ENCODE peak calls at places on chromosome 19, in eight cellular contexts. One of them, this sample, is unnamed.

GRCh38 chr19:1063909-1064660 is 2.9 kb upstream of the ARHGAP45 start:
- DNase-seq in AG09319: no peak
- DNase-seq in fibroblast of pulmonary artery: no peak
- DNase-seq in GM10248: no peak
- DNase-seq in endodermal cell: peak; percentile 77
- DNase-seq in uterus: no peak
- DNase-seq in HFFc6: no peak
- DNase-seq in kidney: peak; percentile 70
- DNase-seq in this sample: no peak

GRCh38 chr19:43694553-43694952 is 21.3 kb upstream of the IRGC start:
- DNase-seq in AG09319: no peak
- DNase-seq in fibroblast of pulmonary artery: no peak
- DNase-seq in GM10248: no peak
- DNase-seq in endodermal cell: no peak
- DNase-seq in uterus: no peak
- DNase-seq in HFFc6: no peak
- DNase-seq in kidney: no peak
- DNase-seq in this sample: no peak

GRCh38 chr19:5801796-5802616 is 2.9 kb upstream of the NRTN start:
- DNase-seq in AG09319: no peak
- DNase-seq in fibroblast of pulmonary artery: peak; percentile 20
- DNase-seq in GM10248: no peak
- DNase-seq in endodermal cell: peak; percentile 88
- DNase-seq in uterus: no peak
- DNase-seq in HFFc6: peak; percentile 13
- DNase-seq in kidney: peak; percentile 73
- DNase-seq in this sample: no peak

GRCh38 chr19:30071871-30072270 is 129.8 kb downstream of the URI1 start:
- DNase-seq in AG09319: no peak
- DNase-seq in fibroblast of pulmonary artery: no peak
- DNase-seq in GM10248: no peak
- DNase-seq in endodermal cell: peak; percentile 29
- DNase-seq in uterus: no peak
- DNase-seq in HFFc6: no peak
- DNase-seq in kidney: peak; percentile 56
- DNase-seq in this sample: no peak

GRCh38 chr19:21765151-21765550 is 2.2 kb downstream of the ZNF100 start:
- DNase-seq in AG09319: no peak
- DNase-seq in fibroblast of pulmonary artery: no peak
- DNase-seq in GM10248: no peak
- DNase-seq in endodermal cell: no peak
- DNase-seq in uterus: no peak
- DNase-seq in HFFc6: no peak
- DNase-seq in kidney: no peak
- DNase-seq in this sample: no peak

GRCh38 chr19:39968789-39969188 is 2.2 kb upstream of the PSMC4 start:
- DNase-seq in AG09319: no peak
- DNase-seq in fibroblast of pulmonary artery: no peak
- DNase-seq in GM10248: no peak
- DNase-seq in endodermal cell: no peak
- DNase-seq in uterus: no peak
- DNase-seq in HFFc6: no peak
- DNase-seq in kidney: no peak
- DNase-seq in this sample: no peak

GRCh38 chr19:3557461-3558248 is at the start of gene MFSD12:
- DNase-seq in AG09319: peak; percentile 73
- DNase-seq in fibroblast of pulmonary artery: peak; percentile 90
- DNase-seq in GM10248: peak; percentile 100
- DNase-seq in endodermal cell: peak; percentile 96
- DNase-seq in uterus: peak; percentile 91
- DNase-seq in HFFc6: peak; percentile 91
- DNase-seq in kidney: peak; percentile 98
- DNase-seq in this sample: peak; percentile 92

GRCh38 chr19:12858041-12858928 is 20.0 kb downstream of the MAST1 start:
- DNase-seq in AG09319: no peak
- DNase-seq in fibroblast of pulmonary artery: no peak
- DNase-seq in GM10248: no peak
- DNase-seq in endodermal cell: no peak
- DNase-seq in uterus: no peak
- DNase-seq in HFFc6: no peak
- DNase-seq in kidney: peak; percentile 29
- DNase-seq in this sample: no peak

GRCh38 chr19:57559008-57559403 is 657 bp downstream of the ZNF550 start:
- DNase-seq in AG09319: no peak
- DNase-seq in fibroblast of pulmonary artery: peak; percentile 17
- DNase-seq in GM10248: peak; percentile 39
- DNase-seq in endodermal cell: peak; percentile 64
- DNase-seq in uterus: no peak
- DNase-seq in HFFc6: no peak
- DNase-seq in kidney: peak; percentile 64
- DNase-seq in this sample: peak; percentile 16

GRCh38 chr19:1274081-1274851 is 1.1 kb upstream of the FAM174C start:
- DNase-seq in AG09319: no peak
- DNase-seq in fibroblast of pulmonary artery: no peak
- DNase-seq in GM10248: no peak
- DNase-seq in endodermal cell: peak; percentile 74
- DNase-seq in uterus: peak; percentile 50
- DNase-seq in HFFc6: no peak
- DNase-seq in kidney: peak; percentile 88
- DNase-seq in this sample: no peak

GRCh38 chr19:8640402-8641004 is 10.1 kb downstream of the NFILZ start:
- DNase-seq in AG09319: no peak
- DNase-seq in fibroblast of pulmonary artery: no peak
- DNase-seq in GM10248: no peak
- DNase-seq in endodermal cell: no peak
- DNase-seq in uterus: peak; percentile 19
- DNase-seq in HFFc6: no peak
- DNase-seq in kidney: no peak
- DNase-seq in this sample: no peak

GRCh38 chr19:55406869-55407624 is 541 bp downstream of the UBE2S start:
- DNase-seq in AG09319: no peak
- DNase-seq in fibroblast of pulmonary artery: peak; percentile 41
- DNase-seq in GM10248: peak; percentile 47
- DNase-seq in endodermal cell: peak; percentile 45
- DNase-seq in uterus: peak; percentile 40
- DNase-seq in HFFc6: no peak
- DNase-seq in kidney: peak; percentile 85
- DNase-seq in this sample: peak; percentile 22

GRCh38 chr19:4140237-4140711 is 13.2 kb upstream of the CREB3L3 start:
- DNase-seq in AG09319: no peak
- DNase-seq in fibroblast of pulmonary artery: peak; percentile 75
- DNase-seq in GM10248: peak; percentile 80
- DNase-seq in endodermal cell: peak; percentile 78
- DNase-seq in uterus: no peak
- DNase-seq in HFFc6: peak; percentile 44
- DNase-seq in kidney: no peak
- DNase-seq in this sample: peak; percentile 25

DNA sequence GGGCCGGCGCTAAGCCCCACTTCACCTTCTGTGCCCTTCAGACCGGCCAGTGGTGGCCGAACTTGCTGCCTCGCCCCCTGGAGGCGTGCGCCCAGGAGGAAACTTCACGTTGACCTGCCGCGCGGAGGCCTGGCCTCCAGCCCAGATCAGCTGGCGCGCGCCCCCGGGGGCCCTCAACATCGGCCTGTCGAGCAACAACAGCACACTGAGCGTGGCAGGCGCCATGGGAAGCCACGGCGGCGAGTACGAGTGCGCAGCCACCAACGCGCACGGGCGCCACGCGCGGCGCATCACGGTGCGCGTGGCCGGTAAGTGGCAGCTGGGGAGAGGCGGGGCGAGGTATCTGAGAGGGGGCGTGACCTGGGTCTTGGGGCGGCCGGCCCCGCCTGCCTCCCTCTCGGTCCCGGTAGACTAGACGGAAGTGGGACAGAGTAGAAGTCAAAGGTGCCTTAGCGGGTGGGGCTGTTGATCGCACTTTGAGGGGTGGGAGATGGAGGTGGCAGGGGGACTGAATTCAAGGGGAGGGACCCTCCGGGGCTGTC is 5.6 kb downstream of the ICAM5 start:
- DNase-seq in AG09319: no peak
- DNase-seq in fibroblast of pulmonary artery: no peak
- DNase-seq in GM10248: peak; percentile 86
- DNase-seq in endodermal cell: peak; percentile 74
- DNase-seq in uterus: no peak
- DNase-seq in HFFc6: no peak
- DNase-seq in kidney: no peak
- DNase-seq in this sample: no peak
- TF ChIP-seq CTCF in AG09319: no peak
- TF ChIP-seq CTCF in fibroblast of pulmonary artery: no peak
- TF ChIP-seq CTCF in GM10248: peak; percentile 17
- TF ChIP-seq CTCF in endodermal cell: peak; percentile 64
- TF ChIP-seq CTCF in uterus: no peak
- TF ChIP-seq CTCF in HFFc6: peak; percentile 18
- TF ChIP-seq CTCF in kidney: no peak
- TF ChIP-seq CTCF in this sample: no peak

DNA sequence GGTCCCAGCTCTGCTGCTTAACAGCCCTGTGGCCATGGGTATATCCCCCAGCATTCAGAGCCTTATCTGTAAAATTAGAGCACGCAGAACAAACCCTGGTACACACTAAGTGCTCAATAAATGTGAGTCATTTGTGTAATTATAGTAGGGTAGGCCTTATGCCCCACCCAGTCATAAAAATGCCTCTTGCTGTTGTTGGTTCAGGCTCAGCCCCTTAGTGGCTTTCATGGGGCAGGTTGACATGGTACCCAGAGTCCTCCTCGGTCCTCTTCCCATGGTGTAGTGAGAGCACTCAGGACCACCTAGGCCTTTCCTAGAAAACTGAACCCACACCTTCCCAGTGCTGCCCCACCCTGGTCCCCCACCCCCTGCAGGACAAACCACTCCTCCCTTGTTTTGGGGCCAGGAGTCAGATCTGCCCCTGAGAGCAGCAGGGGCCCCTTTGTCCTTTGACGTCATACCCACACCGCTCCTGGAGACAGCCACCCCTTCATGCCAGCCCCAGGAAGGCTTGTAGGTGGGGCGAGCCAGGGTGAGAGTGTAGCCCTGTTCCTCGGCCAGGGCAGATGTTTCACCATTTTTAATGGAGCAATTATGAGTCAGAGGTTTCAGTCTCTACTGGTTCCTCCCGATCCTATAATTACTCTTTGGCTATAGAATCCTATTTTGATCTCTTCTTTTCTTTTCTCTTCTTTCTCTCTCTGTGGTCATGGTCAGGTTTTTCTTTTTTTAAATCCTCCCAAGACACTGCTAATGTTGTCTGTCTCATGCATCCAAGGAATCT is 36.8 kb downstream of the ACTN4 start:
- DNase-seq in AG09319: peak; percentile 75
- DNase-seq in fibroblast of pulmonary artery: peak; percentile 95
- DNase-seq in GM10248: peak; percentile 56
- DNase-seq in endodermal cell: peak; percentile 78
- DNase-seq in uterus: peak; percentile 88
- DNase-seq in HFFc6: peak; percentile 94
- DNase-seq in kidney: peak; percentile 89
- DNase-seq in this sample: no peak
- TF ChIP-seq CTCF in AG09319: no peak
- TF ChIP-seq CTCF in fibroblast of pulmonary artery: no peak
- TF ChIP-seq CTCF in GM10248: no peak
- TF ChIP-seq CTCF in endodermal cell: no peak
- TF ChIP-seq CTCF in uterus: no peak
- TF ChIP-seq CTCF in HFFc6: peak; percentile 23
- TF ChIP-seq CTCF in kidney: no peak
- TF ChIP-seq CTCF in this sample: no peak

DNA sequence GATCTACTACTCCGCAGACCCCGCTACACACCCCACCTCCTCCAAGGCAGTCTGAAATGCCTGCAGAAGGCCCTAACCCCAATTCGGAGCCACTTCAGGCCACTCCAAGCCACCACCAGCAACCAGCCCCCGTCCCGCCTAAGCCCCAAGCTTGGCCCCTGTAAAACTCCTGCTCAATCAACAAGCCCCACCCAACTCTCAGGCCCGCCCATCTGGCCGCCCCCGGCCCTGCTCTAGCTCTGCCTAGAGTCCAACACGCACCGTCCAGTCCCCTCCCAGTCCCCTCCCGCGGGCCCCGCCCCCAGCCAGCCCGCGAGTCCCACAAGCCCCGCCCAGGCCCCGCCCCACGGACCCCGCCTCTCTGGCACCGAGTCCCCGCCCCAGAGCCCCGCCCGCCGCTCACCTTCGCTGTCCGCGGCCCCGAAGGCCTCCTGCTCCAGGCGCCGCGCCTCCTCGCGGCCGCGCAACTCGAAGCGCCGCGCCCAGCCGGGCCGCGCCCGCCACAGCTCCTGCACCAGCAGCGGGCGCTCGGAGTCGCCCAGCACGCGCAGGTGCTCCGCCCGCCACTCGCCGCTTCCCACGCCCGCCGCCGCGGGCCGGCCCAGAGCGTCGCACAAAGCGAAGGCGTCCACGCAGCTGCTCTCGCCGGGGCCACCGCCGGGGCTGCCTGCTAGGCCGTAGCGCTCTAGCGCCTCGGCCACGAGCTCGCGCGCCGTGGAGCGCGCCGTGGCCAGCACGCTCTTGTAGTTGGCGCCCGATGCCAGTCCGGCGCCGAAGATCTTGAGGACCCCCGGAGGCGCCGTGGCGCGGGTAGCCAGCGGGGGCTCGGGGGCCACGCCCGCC is 1.6 kb downstream of the RASIP1 start:
- DNase-seq in AG09319: no peak
- DNase-seq in fibroblast of pulmonary artery: peak; percentile 81
- DNase-seq in GM10248: peak; percentile 99
- DNase-seq in endodermal cell: peak; percentile 100
- DNase-seq in uterus: peak; percentile 95
- DNase-seq in HFFc6: peak; percentile 63
- DNase-seq in kidney: peak; percentile 98
- DNase-seq in this sample: peak; percentile 99
- TF ChIP-seq CTCF in AG09319: no peak
- TF ChIP-seq CTCF in fibroblast of pulmonary artery: no peak
- TF ChIP-seq CTCF in GM10248: peak; percentile 66
- TF ChIP-seq CTCF in endodermal cell: peak; percentile 60
- TF ChIP-seq CTCF in uterus: peak; percentile 88
- TF ChIP-seq CTCF in HFFc6: peak; percentile 57
- TF ChIP-seq CTCF in kidney: peak; percentile 52
- TF ChIP-seq CTCF in this sample: peak; percentile 39

DNA sequence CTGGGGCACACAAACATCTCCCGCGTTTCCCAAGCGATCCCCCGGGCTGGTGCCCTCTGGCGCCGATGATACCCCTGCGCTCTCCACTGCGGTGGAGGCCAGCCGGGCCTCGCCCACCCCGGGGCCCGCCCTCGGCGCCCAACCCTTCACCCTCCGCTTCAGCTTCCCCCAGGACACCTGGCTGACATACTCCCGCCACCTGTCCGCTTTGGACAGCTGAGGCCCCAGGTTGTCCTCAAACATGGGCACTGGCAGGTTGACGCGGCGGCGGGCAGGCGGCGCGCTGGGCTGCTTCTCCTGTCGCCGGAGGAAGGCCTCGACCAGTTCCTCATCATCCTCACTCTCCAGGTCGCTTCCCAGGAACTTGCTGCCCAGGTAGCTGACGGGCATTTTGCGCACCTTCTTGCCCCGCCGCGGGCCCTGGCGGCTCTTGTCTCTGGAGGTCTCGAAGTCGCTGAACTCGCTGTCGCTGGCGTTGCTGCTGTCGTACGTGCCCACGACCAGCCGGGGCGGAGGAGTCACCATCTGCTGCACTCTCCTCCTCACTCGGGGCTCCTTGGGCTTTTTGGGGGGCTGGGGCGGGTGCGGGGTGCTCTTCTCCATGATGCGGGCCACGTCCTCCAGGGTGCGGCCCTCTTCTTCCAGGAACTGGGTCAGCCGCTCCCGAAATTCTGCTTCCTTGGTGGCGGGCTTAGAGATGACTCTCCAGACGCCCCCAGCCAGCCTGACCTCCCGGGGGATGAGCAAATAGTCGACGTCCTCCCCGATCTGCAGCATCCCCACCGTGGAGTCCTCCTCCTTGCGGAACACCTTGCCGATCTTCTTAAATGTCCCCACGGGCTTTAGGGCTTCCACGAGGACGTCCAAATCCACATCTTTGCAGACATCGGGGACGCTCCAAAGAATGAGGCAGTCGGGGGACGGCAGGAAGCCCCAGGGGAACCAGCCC is 1.1 kb downstream of the CCDC8 start:
- DNase-seq in AG09319: no peak
- DNase-seq in fibroblast of pulmonary artery: no peak
- DNase-seq in GM10248: no peak
- DNase-seq in endodermal cell: peak; percentile 72
- DNase-seq in uterus: no peak
- DNase-seq in HFFc6: no peak
- DNase-seq in kidney: peak; percentile 74
- DNase-seq in this sample: no peak
- TF ChIP-seq CTCF in AG09319: no peak
- TF ChIP-seq CTCF in fibroblast of pulmonary artery: no peak
- TF ChIP-seq CTCF in GM10248: no peak
- TF ChIP-seq CTCF in endodermal cell: peak; percentile 14
- TF ChIP-seq CTCF in uterus: no peak
- TF ChIP-seq CTCF in HFFc6: no peak
- TF ChIP-seq CTCF in kidney: no peak
- TF ChIP-seq CTCF in this sample: no peak